ENCODE peak calls at places on chromosomes 6 and 20, in eight cellular contexts. Q, J, R, F, M, D, P and V are unnamed samples.

GRCh38 chr6:11999245-11999644 is 12.9 kb upstream of the HIVEP1 start:
- DNase-seq in P (no peak), Q (no peak), D (no peak), M (no peak), F (no peak), R (no peak), J (no peak), V (no peak)

GRCh38 chr6:131062245-131063027 is 609 bp downstream of the EPB41L2 start:
- DNase-seq in D (peak; percentile 51), M (no peak), R (peak; percentile 82), Q (no peak), F (no peak), P (no peak), J (no peak), V (peak; percentile 35)

GRCh38 chr6:1468126-1468525 is 78.8 kb downstream of the FOXF2 start:
- DNase-seq in F (no peak), D (no peak), R (no peak), J (no peak), P (no peak), Q (no peak), M (no peak), V (no peak)

GRCh38 chr6:26064619-26065257 is 22.5 kb upstream of the HFE start:
- DNase-seq in J (no peak), P (peak; percentile 64), D (no peak), F (no peak), Q (peak; percentile 25), M (peak; percentile 45), R (no peak), V (peak; percentile 52)

GRCh38 chr6:37029249-37029959 is 23.9 kb downstream of the FGD2 start:
- DNase-seq in R (peak; percentile 83), Q (no peak), P (no peak), F (peak; percentile 97), J (peak; percentile 57), D (peak; percentile 86), M (peak; percentile 49), V (peak; percentile 70)

GRCh38 chr6:50862172-50862571 is 43.5 kb downstream of the TFAP2B start:
- DNase-seq in J (no peak), D (no peak), P (no peak), F (no peak), R (no peak), Q (no peak), M (no peak), V (no peak)

GRCh38 chr6:168014406-168014959 is 17.0 kb downstream of the KIF25 start:
- DNase-seq in M (no peak), J (no peak), Q (no peak), P (no peak), D (no peak), R (no peak), F (no peak), V (no peak)

GRCh38 chr6:117317261-117317660 is 51.9 kb downstream of the VGLL2 start:
- DNase-seq in D (no peak), P (peak; percentile 18), Q (no peak), M (no peak), F (no peak), J (no peak), R (no peak), V (no peak)

GRCh38 chr20:22320245-22320915 is 264.0 kb downstream of the FOXA2 start:
- DNase-seq in D (no peak), M (no peak), Q (no peak), P (no peak), J (no peak), F (no peak), R (no peak), V (no peak)

GRCh38 chr6:132401120-132401940 is at the start of gene MOXD1:
- DNase-seq in D (no peak), R (peak; percentile 82), P (no peak), F (no peak), Q (no peak), J (no peak), M (peak; percentile 7), V (no peak)

GRCh38 chr20:16953858-16954257 is 205.7 kb downstream of the OTOR start:
- DNase-seq in M (no peak), F (no peak), J (no peak), P (no peak), Q (no peak), D (no peak), R (no peak), V (no peak)